ENCODE peak calls at places on chromosomes 13 and 19, in eight cellular contexts. E is NCI-H187; V is stimulated activated naive CD4-positive, alpha-beta T cell; K is stimulated activated naive CD8-positive, alpha-beta T cell treated with anti-CD3 and anti-CD28 coated beads, Interleukin-15, Interleukin-2, amounts not matched to agents 100 U/mL and 50 U/mL, for 24 hours; O is fibroblast of lung; W is activated T-cell treated with anti-CD3 and anti-CD28 coated beads for 1 hour; A is T-helper 22 cell; B is tibial nerve. N is an unnamed sample.

GRCh38 chr19:38433268-38433733 is at the start of gene RYR1:
- DNase-seq in E (no peak), V (no peak), K (peak; percentile 69), O (no peak), W (peak; percentile 20), A (peak; percentile 21), B (peak; percentile 36), N (no peak)

GRCh38 chr13:113746671-113747070 is 12.4 kb upstream of the TMEM255B start:
- DNase-seq in E (no peak), V (no peak), K (no peak), O (no peak), W (no peak), A (no peak), B (no peak), N (no peak)

GRCh38 chr19:47469719-47470118 is 2.0 kb downstream of the SLC8A2 start:
- DNase-seq in E (no peak), V (no peak), K (no peak), O (no peak), W (no peak), A (no peak), B (no peak), N (no peak)

GRCh38 chr19:23758187-23759074 is at the start of gene ZNF681:
- DNase-seq in E (peak; percentile 70), V (peak; percentile 88), K (peak; percentile 83), O (peak; percentile 90), W (peak; percentile 78), A (peak; percentile 79), B (peak; percentile 81), N (peak; percentile 84)

GRCh38 chr19:40542197-40542859 is 34.3 kb upstream of the SHKBP1 start:
- DNase-seq in E (no peak), V (no peak), K (no peak), O (peak; percentile 96), W (no peak), A (no peak), B (no peak), N (no peak)

GRCh38 chr19:14363203-14364097 is 17.8 kb upstream of the ADGRE5 start:
- DNase-seq in E (no peak), V (peak; percentile 21), K (peak; percentile 81), O (peak; percentile 60), W (peak; percentile 48), A (peak; percentile 25), B (no peak), N (no peak)

GRCh38 chr19:49924004-49924880 is 4.8 kb upstream of the ATF5 start:
- DNase-seq in E (no peak), V (no peak), K (no peak), O (peak; percentile 39), W (no peak), A (no peak), B (no peak), N (no peak)

GRCh38 chr13:47426126-47426849 is 529.4 kb upstream of the HTR2A start:
- DNase-seq in E (no peak), V (no peak), K (no peak), O (peak; percentile 97), W (no peak), A (no peak), B (no peak), N (no peak)

GRCh38 chr13:110334256-110334655 is 27.2 kb downstream of the COL4A2 start:
- DNase-seq in E (no peak), V (no peak), K (no peak), O (no peak), W (no peak), A (no peak), B (no peak), N (no peak)

GRCh38 chr19:18594824-18595373 is 6.3 kb downstream of the REX1BD start:
- DNase-seq in E (no peak), V (no peak), K (no peak), O (no peak), W (no peak), A (no peak), B (no peak), N (no peak)

GRCh38 chr13:43229506-43229905 is 206.1 kb downstream of the DNAJC15 start:
- DNase-seq in E (no peak), V (no peak), K (no peak), O (peak; percentile 84), W (no peak), A (no peak), B (no peak), N (no peak)

GRCh38 chr13:82356667-82357066 is 1525.6 kb downstream of the SLITRK1 start:
- DNase-seq in E (no peak), V (no peak), K (no peak), O (peak; percentile 55), W (no peak), A (no peak), B (no peak), N (no peak)

GRCh38 chr19:35555301-35556005 is 8.0 kb downstream of the ATP4A start:
- DNase-seq in E (no peak), V (no peak), K (no peak), O (peak; percentile 24), W (no peak), A (no peak), B (no peak), N (no peak)

GRCh38 chr13:80141114-80141849 is 199.6 kb downstream of the SPRY2 start:
- DNase-seq in E (no peak), V (no peak), K (no peak), O (peak; percentile 63), W (no peak), A (no peak), B (peak; percentile 21), N (no peak)

GRCh38 chr13:79267560-79267959 is 138.5 kb downstream of the RBM26 start:
- DNase-seq in E (no peak), V (no peak), K (no peak), O (no peak), W (no peak), A (no peak), B (no peak), N (no peak)

GRCh38 chr19:13104848-13105646 is 2.4 kb upstream of the LYL1 start:
- DNase-seq in E (no peak), V (peak; percentile 43), K (peak; percentile 43), O (no peak), W (no peak), A (no peak), B (no peak), N (no peak)

GRCh38 chr13:102758842-102759241 is 14.7 kb downstream of the TEX30 start:
- DNase-seq in E (no peak), V (no peak), K (no peak), O (no peak), W (no peak), A (no peak), B (no peak), N (no peak)

GRCh38 chr19:49638360-49638759 is 1.6 kb downstream of the RRAS start:
- DNase-seq in E (no peak), V (no peak), K (no peak), O (no peak), W (no peak), A (no peak), B (no peak), N (no peak)

GRCh38 chr13:51976890-51977289 is 34.4 kb downstream of the ATP7B start:
- DNase-seq in E (no peak), V (no peak), K (no peak), O (no peak), W (no peak), A (no peak), B (no peak), N (no peak)

GRCh38 chr19:45757696-45758095 is 11.4 kb downstream of the SIX5 start:
- DNase-seq in E (no peak), V (no peak), K (no peak), O (no peak), W (no peak), A (no peak), B (no peak), N (no peak)

GRCh38 chr19:36008336-36008978 is at the start of gene SYNE4:
- DNase-seq in E (peak; percentile 24), V (no peak), K (no peak), O (no peak), W (no peak), A (no peak), B (no peak), N (no peak)

GRCh38 chr13:30905932-30906383 is at the start of gene MEDAG:
- DNase-seq in E (no peak), V (no peak), K (no peak), O (peak; percentile 78), W (no peak), A (no peak), B (peak; percentile 89), N (no peak)

GRCh38 chr13:110329798-110330461 is 22.8 kb downstream of the COL4A2 start:
- DNase-seq in E (no peak), V (no peak), K (no peak), O (peak; percentile 80), W (no peak), A (no peak), B (no peak), N (no peak)

GRCh38 chr19:33175156-33175782 is 18.9 kb upstream of the LRP3 start:
- DNase-seq in E (no peak), V (no peak), K (no peak), O (no peak), W (no peak), A (no peak), B (no peak), N (no peak)

GRCh38 chr19:38721977-38722773 is 22.1 kb downstream of the CAPN12 start:
- DNase-seq in E (no peak), V (no peak), K (no peak), O (no peak), W (no peak), A (no peak), B (peak; percentile 43), N (no peak)

N was measured in T follicular helper cell.